ENCODE peak calls at places on chromosomes 4 and X, in four cellular contexts. S, G, Q and D are unnamed samples.

GRCh38 chrX:15170927-15171326 is 99.0 kb downstream of the ASB9 start:
- DNase-seq in S (no peak), G (no peak), Q (no peak), D (no peak)

GRCh38 chr4:102466298-102466697 is 34.9 kb upstream of the NFKB1 start:
- DNase-seq in S (no peak), G (no peak), Q (no peak), D (no peak)

GRCh38 chrX:20511792-20512191 is 245.1 kb upstream of the RPS6KA3 start:
- DNase-seq in S (no peak), G (no peak), Q (no peak), D (no peak)

GRCh38 chrX:71144651-71145050 is at the start of gene NLGN3:
- DNase-seq in S (no peak), G (peak), Q (no peak), D (no peak)

GRCh38 chr4:38989487-38989886 is 42.7 kb downstream of the TMEM156 start:
- DNase-seq in S (no peak), G (no peak), Q (no peak), D (no peak)

GRCh38 chr4:5027366-5027765 is 8.1 kb upstream of the CYTL1 start:
- DNase-seq in S (no peak), G (no peak), Q (no peak), D (no peak)

GRCh38 chr4:6469144-6469543 is 3.3 kb downstream of the PPP2R2C start:
- DNase-seq in S (no peak), G (no peak), Q (no peak), D (no peak)

GRCh38 chr4:76539979-76540378 is 105.0 kb downstream of the SHROOM3 start:
- DNase-seq in S (no peak), G (no peak), Q (no peak), D (no peak)

GRCh38 chr4:149987777-149988410 is 90.4 kb upstream of the DCLK2 start:
- DNase-seq in S (no peak), G (no peak), Q (no peak), D (no peak)

GRCh38 chrX:135003876-135004623 is 13.3 kb downstream of the SMIM10 start:
- DNase-seq in S (peak), G (peak), Q (peak), D (peak)

GRCh38 chrX:124018031-124018430 is 56.5 kb downstream of the STAG2 start:
- DNase-seq in S (no peak), G (no peak), Q (no peak), D (no peak)

GRCh38 chr4:73676136-73676535 is 55.9 kb upstream of the RASSF6 start:
- DNase-seq in S (no peak), G (no peak), Q (no peak), D (no peak)

GRCh38 chrX:77014655-77015377 is 432.4 kb upstream of the FGF16 start:
- DNase-seq in S (no peak), G (peak), Q (no peak), D (no peak)

GRCh38 chr4:167452922-167453321 is 218.6 kb upstream of the SPOCK3 start:
- DNase-seq in S (no peak), G (no peak), Q (no peak), D (no peak)

GRCh38 chr4:148007789-148008188 is 275.9 kb downstream of the ARHGAP10 start:
- DNase-seq in S (no peak), G (no peak), Q (no peak), D (no peak)

GRCh38 chr4:6107114-6107791 is 89.0 kb upstream of the C4orf50 start:
- DNase-seq in S (no peak), G (no peak), Q (no peak), D (no peak)

GRCh38 chr4:8727131-8727530 is 134.6 kb downstream of the CPZ start:
- DNase-seq in S (no peak), G (no peak), Q (peak), D (no peak)

GRCh38 chr4:129972257-129972656 is 876.3 kb downstream of the C4orf33 start:
- DNase-seq in S (no peak), G (no peak), Q (no peak), D (no peak)

GRCh38 chr4:10998826-10999225 is 314.3 kb upstream of the CLNK start:
- DNase-seq in S (no peak), G (no peak), Q (no peak), D (no peak)